ENCODE peak calls at places on chromosomes 4 and X, in five cellular contexts. One of them, this sample, is unnamed.

GRCh38 chr4:186297013-186297645 is 31.1 kb downstream of the F11 start:
- DNase-seq in Caco-2: no peak
- DNase-seq in upper lobe of left lung: peak
- DNase-seq in foreskin fibroblast: peak
- DNase-seq in IMR-90: peak
- DNase-seq in this sample: peak

GRCh38 chrX:151902813-151903591 is 9.7 kb upstream of the MAGEA4 start:
- DNase-seq in Caco-2: peak
- DNase-seq in upper lobe of left lung: no peak
- DNase-seq in foreskin fibroblast: peak
- DNase-seq in IMR-90: peak
- DNase-seq in this sample: peak

GRCh38 chr4:73257995-73258667 is 467 bp downstream of the ANKRD17 start:
- DNase-seq in Caco-2: peak
- DNase-seq in upper lobe of left lung: no peak
- DNase-seq in foreskin fibroblast: peak
- DNase-seq in IMR-90: peak
- DNase-seq in this sample: no peak

GRCh38 chrX:135420831-135421230 is 913 bp upstream of the SMIM10L2A start:
- DNase-seq in Caco-2: no peak
- DNase-seq in upper lobe of left lung: no peak
- DNase-seq in foreskin fibroblast: no peak
- DNase-seq in IMR-90: no peak
- DNase-seq in this sample: no peak

GRCh38 chr4:167578906-167579305 is 344.6 kb upstream of the SPOCK3 start:
- DNase-seq in Caco-2: no peak
- DNase-seq in upper lobe of left lung: no peak
- DNase-seq in foreskin fibroblast: no peak
- DNase-seq in IMR-90: no peak
- DNase-seq in this sample: no peak

GRCh38 chr4:65917486-65917885 is 247.2 kb upstream of the EPHA5 start:
- DNase-seq in Caco-2: no peak
- DNase-seq in upper lobe of left lung: no peak
- DNase-seq in foreskin fibroblast: no peak
- DNase-seq in IMR-90: no peak
- DNase-seq in this sample: no peak

GRCh38 chr4:37995981-37996770 is 36.0 kb downstream of the PTTG2 start:
- DNase-seq in Caco-2: no peak
- DNase-seq in upper lobe of left lung: no peak
- DNase-seq in foreskin fibroblast: no peak
- DNase-seq in IMR-90: no peak
- DNase-seq in this sample: no peak

GRCh38 chr4:184199780-184200179 is 17.9 kb downstream of the ENPP6 start:
- DNase-seq in Caco-2: no peak
- DNase-seq in upper lobe of left lung: no peak
- DNase-seq in foreskin fibroblast: no peak
- DNase-seq in IMR-90: no peak
- DNase-seq in this sample: no peak

GRCh38 chrX:48508400-48509244 is at the start of gene PORCN:
- DNase-seq in Caco-2: peak
- DNase-seq in upper lobe of left lung: peak
- DNase-seq in foreskin fibroblast: peak
- DNase-seq in IMR-90: peak
- DNase-seq in this sample: peak

DNA sequence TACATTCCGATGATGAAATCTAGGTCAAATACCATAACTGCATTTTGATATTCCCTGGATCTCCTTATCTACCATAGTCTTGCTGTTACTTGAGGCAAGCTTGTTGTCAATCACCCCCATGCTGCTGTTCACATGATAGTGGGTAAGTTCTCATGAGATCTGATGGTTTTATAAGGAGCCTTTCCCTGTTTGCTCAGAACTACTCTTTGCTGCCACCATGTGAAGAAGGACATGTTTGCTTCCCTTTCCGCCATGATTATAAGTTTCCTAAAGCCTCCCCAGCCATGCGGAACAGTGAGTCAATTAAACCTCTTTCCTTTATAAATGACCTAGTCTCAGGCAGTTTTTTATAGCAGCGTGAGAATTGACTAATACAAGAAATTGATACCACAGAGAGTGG is 432.0 kb downstream of the GLUD2 start:
- DNase-seq in Caco-2: no peak
- DNase-seq in upper lobe of left lung: no peak
- DNase-seq in foreskin fibroblast: peak
- DNase-seq in IMR-90: no peak
- DNase-seq in this sample: no peak
- TF ChIP-seq CTCF in Caco-2: no peak
- TF ChIP-seq CTCF in upper lobe of left lung: no peak
- TF ChIP-seq CTCF in foreskin fibroblast: no peak
- TF ChIP-seq CTCF in IMR-90: no peak
- TF ChIP-seq CTCF in this sample: no peak

DNA sequence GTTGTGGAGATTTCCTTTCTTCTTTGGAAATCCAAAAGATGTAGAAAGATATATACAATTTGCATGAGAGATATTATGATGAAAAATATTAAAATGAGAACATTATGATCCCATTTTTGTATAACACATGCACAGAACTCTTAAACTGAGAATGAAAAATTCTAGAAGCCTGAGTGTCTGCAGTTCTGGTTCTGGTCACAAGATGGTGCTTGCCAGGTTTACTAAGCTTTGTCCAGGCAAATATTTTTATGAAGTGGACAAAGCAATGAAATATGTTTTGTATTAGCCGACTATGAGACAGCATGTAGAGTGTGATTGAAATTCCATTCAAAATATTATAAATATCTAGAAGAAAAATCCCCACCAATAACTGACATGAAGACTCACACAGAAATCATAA is 2.2 kb downstream of the PWWP3B start:
- DNase-seq in Caco-2: no peak
- DNase-seq in upper lobe of left lung: no peak
- DNase-seq in foreskin fibroblast: peak
- DNase-seq in IMR-90: no peak
- DNase-seq in this sample: no peak
- TF ChIP-seq CTCF in Caco-2: peak
- TF ChIP-seq CTCF in upper lobe of left lung: peak
- TF ChIP-seq CTCF in foreskin fibroblast: peak
- TF ChIP-seq CTCF in IMR-90: peak
- TF ChIP-seq CTCF in this sample: no peak

GRCh38 chr4:57109530-57109846 is 697 bp downstream of the IGFBP7 start:
- DNase-seq in Caco-2: no peak
- DNase-seq in upper lobe of left lung: no peak
- DNase-seq in foreskin fibroblast: no peak
- DNase-seq in IMR-90: no peak
- DNase-seq in this sample: no peak

GRCh38 chr4:57113870-57114269 is 3.7 kb upstream of the IGFBP7 start:
- DNase-seq in Caco-2: no peak
- DNase-seq in upper lobe of left lung: no peak
- DNase-seq in foreskin fibroblast: no peak
- DNase-seq in IMR-90: no peak
- DNase-seq in this sample: no peak

GRCh38 chr4:57114973-57115372 is 4.8 kb upstream of the IGFBP7 start:
- DNase-seq in Caco-2: no peak
- DNase-seq in upper lobe of left lung: no peak
- DNase-seq in foreskin fibroblast: peak
- DNase-seq in IMR-90: peak
- DNase-seq in this sample: no peak

GRCh38 chr4:57110635-57111546 is 706 bp upstream of the IGFBP7 start:
- DNase-seq in Caco-2: no peak
- DNase-seq in upper lobe of left lung: peak
- DNase-seq in foreskin fibroblast: peak
- DNase-seq in IMR-90: peak
- DNase-seq in this sample: peak

DNA sequence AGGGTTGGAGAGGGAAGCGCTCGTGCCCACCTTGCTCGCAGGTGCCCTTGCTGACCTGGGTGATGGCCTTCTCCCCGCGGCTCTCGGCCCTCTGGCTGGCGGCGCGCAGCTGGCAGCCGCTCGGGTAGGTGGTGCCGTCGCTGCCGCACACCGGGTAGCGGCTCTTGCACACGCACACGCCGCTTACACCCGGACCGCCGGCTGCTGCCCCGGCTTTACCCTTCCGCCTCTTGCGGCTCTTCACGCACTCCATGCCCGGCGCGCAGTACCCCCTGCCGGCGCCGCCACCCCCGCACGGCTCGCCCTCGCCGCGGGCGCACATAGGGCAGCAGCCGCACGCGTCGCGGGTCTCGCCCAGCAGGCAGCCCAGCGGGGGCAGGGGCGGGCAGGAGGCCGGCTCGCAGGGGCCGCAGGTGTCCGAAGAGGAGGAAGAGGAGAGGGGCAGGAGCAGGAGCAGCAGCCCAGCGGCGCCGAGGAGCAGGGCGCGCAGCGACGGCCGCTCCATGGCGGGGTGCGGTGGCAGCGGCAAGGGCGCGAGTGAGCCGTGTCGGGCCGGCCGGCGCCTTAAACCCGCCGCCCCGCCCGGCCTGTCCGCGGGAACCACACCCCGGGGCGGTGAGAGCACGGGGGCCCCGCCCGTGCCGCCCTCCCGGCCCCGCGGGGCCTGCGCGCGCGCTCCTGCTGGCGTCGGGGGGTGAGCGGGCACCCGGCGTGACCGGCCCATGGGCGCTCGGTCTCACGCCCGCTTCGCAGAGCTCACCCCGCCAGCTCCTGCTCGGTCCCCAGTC is at the start of gene IGFBP7:
- DNase-seq in Caco-2: peak
- DNase-seq in upper lobe of left lung: peak
- DNase-seq in foreskin fibroblast: peak
- DNase-seq in IMR-90: no peak
- DNase-seq in this sample: peak
- TF ChIP-seq CTCF in Caco-2: no peak
- TF ChIP-seq CTCF in upper lobe of left lung: peak
- TF ChIP-seq CTCF in foreskin fibroblast: no peak
- TF ChIP-seq CTCF in IMR-90: no peak
- TF ChIP-seq CTCF in this sample: no peak

GRCh38 chr4:122798101-122798500 is 28.5 kb upstream of the FGF2 start:
- DNase-seq in Caco-2: peak
- DNase-seq in upper lobe of left lung: no peak
- DNase-seq in foreskin fibroblast: peak
- DNase-seq in IMR-90: peak
- DNase-seq in this sample: no peak
- TF ChIP-seq CTCF in Caco-2: no peak
- TF ChIP-seq CTCF in upper lobe of left lung: no peak
- TF ChIP-seq CTCF in foreskin fibroblast: no peak
- TF ChIP-seq CTCF in IMR-90: no peak
- TF ChIP-seq CTCF in this sample: no peak